ENCODE peak calls at places on chromosome 13, in five cellular contexts. J, Q, Z, M and B are unnamed samples.

GRCh38 chr13:112874751-112875300 is 94.2 kb upstream of the MCF2L start:
- DNase-seq in J (peak; percentile 41), Q (no peak), Z (no peak), M (no peak), B (no peak)

GRCh38 chr13:29589234-29589633 is 6.3 kb downstream of the SLC7A1 start:
- DNase-seq in J (no peak), Q (peak; percentile 59), Z (no peak), M (no peak), B (peak; percentile 62)

GRCh38 chr13:110388141-110388943 is 81.3 kb downstream of the COL4A2 start:
- DNase-seq in J (peak; percentile 62), Q (peak; percentile 87), Z (no peak), M (no peak), B (peak; percentile 92)

GRCh38 chr13:79742923-79743322 is 262.0 kb downstream of the NDFIP2 start:
- DNase-seq in J (no peak), Q (no peak), Z (no peak), M (no peak), B (no peak)

GRCh38 chr13:89165685-89166084 is 1494.5 kb downstream of the SLITRK5 start:
- DNase-seq in J (no peak), Q (no peak), Z (no peak), M (no peak), B (no peak)

GRCh38 chr13:113848020-113848419 is 15.9 kb downstream of the GAS6 start:
- DNase-seq in J (peak; percentile 34), Q (no peak), Z (no peak), M (no peak), B (no peak)

GRCh38 chr13:110455941-110456340 is 105.6 kb downstream of the RAB20 start:
- DNase-seq in J (peak; percentile 96), Q (peak; percentile 69), Z (peak; percentile 31), M (no peak), B (peak; percentile 86)

GRCh38 chr13:34372581-34372980 is 554.6 kb downstream of the RFC3 start:
- DNase-seq in J (no peak), Q (no peak), Z (no peak), M (no peak), B (no peak)

GRCh38 chr13:45327253-45327954 is 13.6 kb downstream of the TPT1 start:
- DNase-seq in J (no peak), Q (no peak), Z (no peak), M (no peak), B (no peak)

GRCh38 chr13:101149735-101150380 is 266.4 kb downstream of the NALCN start:
- DNase-seq in J (peak; percentile 76), Q (peak; percentile 77), Z (no peak), M (no peak), B (peak; percentile 84)

GRCh38 chr13:52760078-52760477 is 20.5 kb upstream of the CNMD start:
- DNase-seq in J (no peak), Q (no peak), Z (no peak), M (no peak), B (no peak)
- TF ChIP-seq CTCF in J (no peak), Q (no peak), Z (no peak), M (no peak), B (no peak)

GRCh38 chr13:77916481-77916880 is 2.1 kb downstream of the EDNRB start:
- DNase-seq in J (no peak), Q (no peak), Z (no peak), M (no peak), B (no peak)

GRCh38 chr13:77915676-77916075 is 3.0 kb downstream of the EDNRB start:
- DNase-seq in J (no peak), Q (no peak), Z (no peak), M (no peak), B (no peak)

GRCh38 chr13:77919351-77920294 is 992 bp upstream of the EDNRB start:
- DNase-seq in J (peak; percentile 81), Q (no peak), Z (no peak), M (no peak), B (peak; percentile 34)

DNA sequence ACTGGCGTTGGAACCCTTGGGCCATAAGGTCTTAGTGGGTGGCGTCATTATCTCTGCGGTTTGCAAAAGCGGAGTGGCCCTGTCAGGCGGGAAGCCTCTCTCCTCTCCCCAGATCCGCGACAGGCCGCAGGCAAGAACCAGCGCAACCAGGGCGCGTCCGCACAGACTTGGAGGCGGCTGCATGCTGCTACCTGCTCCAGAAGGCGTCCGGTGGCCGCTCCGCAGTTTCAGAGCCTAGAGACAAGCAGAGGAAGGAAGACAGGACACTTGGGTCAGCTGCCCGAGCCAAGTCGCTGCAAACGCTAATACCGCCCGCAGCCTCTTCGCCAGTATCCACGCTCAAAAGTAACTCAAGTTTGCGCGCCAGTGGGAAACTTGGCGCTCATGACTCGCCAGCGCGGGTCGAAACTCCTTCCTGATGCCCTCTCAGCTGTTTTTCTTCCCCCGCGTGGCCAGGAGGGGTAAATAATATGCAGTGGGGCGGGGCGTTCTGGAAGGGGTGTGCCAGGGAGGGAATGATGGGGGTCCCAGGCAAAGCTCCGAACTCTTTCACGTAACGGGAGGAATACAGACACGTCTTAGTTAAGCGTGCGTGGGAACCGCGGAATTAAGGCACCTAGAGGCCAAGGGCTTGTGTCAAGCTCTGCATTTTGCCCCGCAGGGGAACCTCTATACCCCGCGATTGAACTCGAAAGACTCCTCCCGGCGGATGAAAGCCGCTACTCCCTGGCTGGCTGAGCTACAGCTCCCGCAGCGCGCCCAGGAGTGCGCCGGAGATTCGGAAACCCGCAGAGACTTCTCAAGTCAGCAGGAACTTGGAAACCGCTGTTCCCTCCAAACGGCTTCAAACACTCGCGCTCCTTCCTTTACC is at the start of gene EDNRB:
- DNase-seq in J (peak; percentile 89), Q (peak; percentile 11), Z (no peak), M (no peak), B (peak; percentile 57)
- TF ChIP-seq CTCF in J (peak; percentile 39), Q (peak; percentile 17), Z (no peak), M (no peak), B (no peak)

DNA sequence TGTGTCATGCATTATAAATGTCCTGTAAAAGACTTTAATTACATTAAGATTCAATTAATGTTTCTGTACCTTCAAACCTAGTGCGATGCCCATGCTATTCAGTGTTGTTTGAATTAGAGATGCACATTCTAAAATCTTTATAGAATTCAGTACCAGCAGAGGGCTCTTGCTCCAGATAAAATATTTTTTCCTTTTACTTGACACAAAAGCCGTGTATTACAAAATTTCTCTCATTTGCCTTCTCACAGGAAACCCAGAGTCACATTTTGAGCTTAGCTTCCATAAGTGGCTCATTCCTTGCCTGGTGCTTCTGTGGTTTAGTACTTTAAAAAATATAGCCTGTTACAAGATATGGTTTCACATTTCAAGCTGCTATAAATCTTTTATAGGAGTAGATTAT is 101.2 kb downstream of the RNF17 start:
- DNase-seq in J (no peak), Q (peak; percentile 12), Z (no peak), M (no peak), B (peak; percentile 42)
- TF ChIP-seq CTCF in J (no peak), Q (peak; percentile 37), Z (no peak), M (peak; percentile 16), B (peak; percentile 43)

DNA sequence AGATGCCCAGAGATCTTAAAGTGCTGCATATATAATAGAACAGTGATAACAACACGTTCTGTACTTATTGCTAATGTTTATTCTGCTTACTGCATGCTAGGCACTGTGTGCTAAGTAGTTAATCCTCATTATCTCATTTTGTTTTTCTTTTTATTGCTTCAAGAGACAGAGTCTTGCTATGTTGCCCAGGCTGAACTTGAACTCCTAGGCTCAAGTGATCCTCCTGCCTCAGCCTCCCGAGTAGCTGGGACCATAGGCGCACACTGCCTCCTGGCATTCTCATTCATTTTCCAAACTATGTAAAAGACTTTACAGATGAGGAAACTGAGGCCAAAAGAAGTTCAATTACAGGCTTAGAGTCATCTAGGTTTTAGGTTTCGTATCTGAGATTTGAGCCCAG is 548.4 kb downstream of the GPC6 start:
- DNase-seq in J (no peak), Q (no peak), Z (no peak), M (no peak), B (no peak)
- TF ChIP-seq CTCF in J (no peak), Q (no peak), Z (no peak), M (no peak), B (no peak)

DNA sequence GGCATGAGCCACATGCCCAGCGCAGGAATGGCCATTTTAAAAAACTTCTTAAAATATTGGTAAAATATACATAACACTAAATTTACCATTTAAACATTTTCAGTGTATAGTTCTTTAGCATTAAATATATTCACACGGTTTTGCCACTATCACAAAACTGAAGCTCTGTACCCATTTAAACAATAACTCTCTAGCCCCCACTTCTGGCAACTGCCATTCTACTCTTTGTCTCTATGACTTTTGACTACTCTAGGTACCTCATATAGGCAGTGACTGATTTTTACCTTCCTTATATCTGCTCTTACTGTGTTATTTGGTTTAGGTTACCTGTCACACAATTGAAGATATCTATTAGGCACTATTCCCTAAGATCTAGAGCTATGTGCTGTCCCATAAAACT is 2.3 kb upstream of the KBTBD7 start:
- DNase-seq in J (no peak), Q (no peak), Z (no peak), M (no peak), B (peak; percentile 43)
- TF ChIP-seq CTCF in J (peak; percentile 69), Q (peak; percentile 37), Z (peak; percentile 30), M (peak; percentile 53), B (peak; percentile 52)

GRCh38 chr13:104571161-104571889 is 1505.1 kb upstream of the SLC10A2 start:
- DNase-seq in J (peak; percentile 91), Q (peak; percentile 54), Z (no peak), M (no peak), B (peak; percentile 91)

GRCh38 chr13:104577029-104577820 is 1511.0 kb upstream of the SLC10A2 start:
- DNase-seq in J (no peak), Q (no peak), Z (no peak), M (no peak), B (no peak)

GRCh38 chr13:104567114-104567513 is 1500.9 kb upstream of the SLC10A2 start:
- DNase-seq in J (no peak), Q (no peak), Z (no peak), M (no peak), B (no peak)

GRCh38 chr13:104565888-104566287 is 1499.7 kb upstream of the SLC10A2 start:
- DNase-seq in J (no peak), Q (no peak), Z (no peak), M (no peak), B (no peak)

DNA sequence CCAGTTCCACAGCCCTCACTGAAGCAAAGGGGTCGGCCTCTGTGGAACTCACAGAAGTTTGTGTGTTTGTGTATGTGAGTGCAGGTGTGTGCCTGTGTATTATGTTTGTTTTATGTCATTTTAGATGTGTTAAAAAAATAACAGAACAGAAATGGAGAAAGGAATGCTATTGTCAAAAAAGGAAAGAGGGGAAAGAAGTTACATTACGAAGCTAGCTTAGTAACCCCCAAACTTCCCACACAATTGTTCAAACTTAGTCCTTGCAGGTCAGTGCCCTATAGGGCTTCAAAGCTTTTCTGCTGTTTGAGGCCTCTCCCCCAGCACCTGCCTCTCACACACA is 1505.6 kb upstream of the SLC10A2 start:
- DNase-seq in J (no peak), Q (no peak), Z (no peak), M (no peak), B (no peak)
- TF ChIP-seq CTCF in J (no peak), Q (no peak), Z (no peak), M (no peak), B (no peak)